ENCODE peak calls at places on chromosome 14, in four cellular contexts. F, J, V and D are unnamed samples.
A peak's percentile ranks its signal among the peaks of the same experiment; 100 is the strongest.

GRCh38 chr14:72521968-72522741 is 371.7 kb downstream of the DPF3 start:
- DNase-seq in J (peak; percentile 57), F (no peak), V (no peak), D (no peak)

GRCh38 chr14:55926007-55926406 is 192.2 kb upstream of the PELI2 start:
- DNase-seq in F (no peak), V (no peak), J (no peak), D (no peak)

GRCh38 chr14:75811862-75812505 is 150.9 kb downstream of the TTLL5 start:
- DNase-seq in J (no peak), F (no peak), V (no peak), D (no peak)

GRCh38 chr14:84001023-84001422 is 1528.9 kb upstream of the FLRT2 start:
- DNase-seq in V (no peak), J (no peak), F (no peak), D (no peak)

GRCh38 chr14:104795781-104796681 is 483 bp upstream of the AKT1 start:
- DNase-seq in J (no peak), V (no peak), F (no peak), D (no peak)

GRCh38 chr14:104939666-104940410 is 15.2 kb downstream of the PLD4 start:
- DNase-seq in F (peak; percentile 35), J (no peak), V (no peak), D (no peak)

GRCh38 chr14:56273151-56273550 is 154.9 kb downstream of the PELI2 start:
- DNase-seq in V (no peak), F (no peak), J (peak; percentile 59), D (no peak)

GRCh38 chr14:72471346-72471745 is 422.6 kb downstream of the DPF3 start:
- DNase-seq in J (peak; percentile 39), V (no peak), F (no peak), D (no peak)

GRCh38 chr14:36517242-36518030 is 2.6 kb downstream of the NKX2-1 start:
- DNase-seq in J (no peak), F (no peak), V (no peak), D (no peak)

GRCh38 chr14:104395276-104395675 is 184.3 kb upstream of the C14orf180 start:
- DNase-seq in V (no peak), F (no peak), J (no peak), D (no peak)

GRCh38 chr14:101500061-101500460 is 61.2 kb upstream of the DIO3 start:
- DNase-seq in F (peak; percentile 41), J (no peak), V (no peak), D (no peak)

GRCh38 chr14:65864993-65865392 is 452.5 kb downstream of the FUT8 start:
- DNase-seq in J (no peak), V (no peak), F (no peak), D (no peak)

GRCh38 chr14:68625366-68626090 is 167.3 kb downstream of the ZFP36L1 start:
- DNase-seq in F (no peak), V (no peak), J (no peak), D (no peak)

GRCh38 chr14:86672071-86672470 is 1142.1 kb downstream of the FLRT2 start:
- DNase-seq in J (no peak), V (no peak), F (no peak), D (no peak)

GRCh38 chr14:104981699-104982541 is 3.7 kb upstream of the CLBA1 start:
- DNase-seq in J (no peak), F (peak; percentile 55), V (no peak), D (no peak)

GRCh38 chr14:58464652-58465051 is 37.1 kb downstream of the KIAA0586 start:
- DNase-seq in V (peak; percentile 49), F (no peak), J (no peak), D (no peak)

GRCh38 chr14:68047910-68048309 is 228.3 kb downstream of the RAD51B start:
- DNase-seq in J (peak; percentile 77), V (peak; percentile 32), F (no peak), D (no peak)

GRCh38 chr14:99660794-99661193 is 15.9 kb downstream of the HHIPL1 start:
- DNase-seq in J (no peak), F (no peak), V (no peak), D (no peak)

GRCh38 chr14:30553311-30553989 is 5.5 kb upstream of the G2E3 start:
- DNase-seq in F (no peak), J (peak; percentile 78), V (peak; percentile 71), D (no peak)

GRCh38 chr14:53367631-53368030 is 214.5 kb upstream of the DDHD1 start:
- DNase-seq in V (no peak), F (no peak), J (peak; percentile 27), D (no peak)

GRCh38 chr14:105091335-105092123 is 26.3 kb upstream of the GPR132 start:
- DNase-seq in V (peak; percentile 69), F (peak; percentile 87), J (no peak), D (no peak)

GRCh38 chr14:104735830-104736642 is 12.0 kb downstream of the ADSS1 start:
- DNase-seq in F (peak; percentile 92), J (peak; percentile 68), V (no peak), D (peak; percentile 67)

GRCh38 chr14:63840981-63841380 is 11.8 kb upstream of the SYNE2 start:
- DNase-seq in F (no peak), J (no peak), V (no peak), D (no peak)
- TF ChIP-seq CTCF in F (no peak), J (no peak), V (peak; percentile 59), D (no peak)

GRCh38 chr14:22039938-22040780 is 366.5 kb upstream of the OR4E1 start:
- DNase-seq in J (no peak), F (no peak), V (peak; percentile 1), D (no peak)
- TF ChIP-seq CTCF in J (peak; percentile 33), F (peak; percentile 18), V (peak; percentile 59), D (peak; percentile 64)

GRCh38 chr14:46259536-46259935 is 392.0 kb downstream of the RPL10L start:
- DNase-seq in V (no peak), J (no peak), F (no peak), D (no peak)
- TF ChIP-seq CTCF in V (no peak), J (no peak), F (no peak), D (no peak)

GRCh38 chr14:106694638-106695393 is 1168.4 kb downstream of the TMEM121 start:
- DNase-seq in J (no peak), V (no peak), F (no peak), D (peak; percentile 49)

GRCh38 chr14:106690333-106690891 is 1164.0 kb downstream of the TMEM121 start:
- DNase-seq in F (no peak), V (no peak), J (no peak), D (no peak)

GRCh38 chr14:106686533-106686932 is 1160.2 kb downstream of the TMEM121 start:
- DNase-seq in V (no peak), J (no peak), F (no peak), D (no peak)

GRCh38 chr14:106691601-106692291 is 1165.4 kb downstream of the TMEM121 start:
- DNase-seq in J (no peak), F (no peak), V (no peak), D (peak; percentile 58)
- TF ChIP-seq CTCF in J (peak; percentile 1), F (no peak), V (peak; percentile 39), D (peak; percentile 64)

GRCh38 chr14:60328588-60328987 is 79.6 kb downstream of the PPM1A start:
- DNase-seq in F (no peak), J (no peak), V (no peak), D (no peak)
- TF ChIP-seq CTCF in F (no peak), J (no peak), V (no peak), D (no peak)

GRCh38 chr14:24435998-24436354 is 6.2 kb downstream of the KHNYN start:
- DNase-seq in J (no peak), V (no peak), F (no peak), D (no peak)

GRCh38 chr14:24436355-24437019 is 6.1 kb downstream of the SDR39U1 start:
- DNase-seq in J (peak; percentile 85), V (peak; percentile 24), F (peak; percentile 67), D (no peak)

GRCh38 chr14:24438198-24439095 is 4.1 kb downstream of the SDR39U1 start:
- DNase-seq in F (no peak), V (no peak), J (no peak), D (no peak)

GRCh38 chr14:24437736-24438067 is 4.9 kb downstream of the SDR39U1 start:
- DNase-seq in F (no peak), J (no peak), V (no peak), D (no peak)

DNA sequence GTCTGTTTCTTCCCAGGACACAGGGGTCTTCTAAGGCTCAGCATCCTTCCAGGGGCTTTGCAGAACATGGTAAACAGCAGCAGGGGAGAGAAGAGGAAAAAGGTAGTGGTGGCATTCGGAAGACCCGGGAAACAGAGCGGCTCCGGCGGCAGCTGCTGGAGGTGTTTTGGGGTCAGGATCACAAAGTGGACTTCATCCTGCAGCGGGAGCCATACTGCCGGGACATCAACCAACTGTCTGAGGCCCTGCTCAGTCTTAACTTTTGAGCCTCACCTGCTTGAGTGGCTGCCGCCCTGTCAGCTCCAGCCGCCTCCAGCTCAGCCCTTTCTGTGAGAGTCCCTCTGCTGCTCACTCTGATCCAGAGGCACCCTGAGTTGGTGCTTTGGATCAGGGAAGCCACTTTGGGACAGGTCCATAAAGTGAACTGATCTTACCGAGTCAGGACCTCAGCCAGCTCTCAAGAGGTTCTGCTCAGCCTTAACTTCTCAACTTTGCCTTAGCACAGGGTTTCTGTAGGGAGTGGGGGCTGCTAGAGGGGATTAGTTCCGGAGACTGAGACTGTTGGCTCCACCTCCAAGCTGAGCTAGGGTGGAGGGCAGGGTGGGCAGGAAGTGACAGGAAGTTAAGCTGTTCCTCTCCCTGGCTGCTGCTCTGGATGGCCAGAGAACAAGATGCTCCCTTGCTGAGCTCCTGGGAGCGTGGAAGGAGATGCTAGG is 5.4 kb downstream of the SDR39U1 start:
- DNase-seq in V (no peak), F (peak; percentile 64), J (no peak), D (no peak)
- TF ChIP-seq CTCF in V (no peak), F (no peak), J (no peak), D (peak; percentile 64)

DNA sequence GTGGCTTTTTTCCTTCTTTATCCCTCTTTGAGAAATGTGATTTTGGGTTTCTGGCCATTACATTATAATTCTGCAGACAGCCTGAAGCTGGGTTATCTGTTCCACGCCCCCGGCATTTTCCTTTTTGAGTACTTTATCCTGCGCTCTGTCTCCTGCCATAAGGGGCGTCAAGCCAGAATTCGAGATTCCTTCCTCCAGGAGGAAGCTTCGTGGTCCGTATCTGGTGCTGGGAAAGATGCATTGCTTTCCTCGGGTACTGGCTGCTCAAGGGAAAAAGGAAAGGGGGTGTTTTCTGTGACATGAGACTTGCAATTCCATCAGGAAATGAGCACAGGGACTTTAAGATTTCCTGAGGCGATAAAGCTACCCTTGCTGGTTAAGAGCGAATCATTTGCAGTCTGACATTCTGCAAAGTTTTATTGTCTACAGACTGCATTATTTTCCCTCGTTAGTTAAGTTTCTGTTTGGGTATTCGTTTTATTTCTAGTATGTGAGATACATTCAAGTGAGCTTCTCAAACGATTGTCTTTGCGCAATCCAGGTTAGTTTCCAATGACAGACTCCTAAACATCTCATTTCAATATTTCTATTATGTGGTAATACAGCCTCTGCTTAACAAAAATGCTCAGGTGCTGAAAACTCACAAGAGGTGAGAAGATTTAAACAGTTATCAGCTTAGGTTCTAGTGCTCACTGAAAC is 706 bp downstream of the AKAP5 start:
- DNase-seq in V (no peak), F (no peak), J (peak; percentile 61), D (no peak)
- TF ChIP-seq CTCF in V (peak; percentile 9), F (peak; percentile 32), J (peak; percentile 40), D (no peak)